ENCODE peak calls at places on chromosomes 2 and 18, in seven cellular contexts. N is dermis microvascular lymphatic vessel endothelial cell; U is WERI-Rb-1; Y is nephron progenitor cell; O is stimulated activated CD4-positive, alpha-beta T cell treated with anti-CD3 and anti-CD28 coated beads, Interleukin-12 subunit alpha, Interleukin-12 subunit beta, amount 100 ng/mL, for 4 hours; H is CD8-positive, alpha-beta memory T cell; L is stimulated activated naive CD4-positive, alpha-beta T cell. Q is an unnamed sample.

GRCh38 chr2:151638188-151638933 is 95.9 kb downstream of the NEB start:
- DNase-seq in N (no peak), U (no peak), Y (no peak), O (peak), H (peak), L (peak), Q (no peak)

GRCh38 chr2:168849610-168850009 is 40.6 kb downstream of the SPC25 start:
- DNase-seq in N (peak), U (no peak), Y (no peak), O (no peak), H (no peak), L (no peak), Q (peak)

GRCh38 chr2:216170362-216170761 is 61.2 kb downstream of the XRCC5 start:
- DNase-seq in N (no peak), U (no peak), Y (no peak), O (no peak), H (no peak), L (no peak), Q (no peak)

GRCh38 chr2:197427204-197427603 is 7.6 kb downstream of the SF3B1 start:
- DNase-seq in N (no peak), U (no peak), Y (no peak), O (no peak), H (no peak), L (no peak), Q (peak)

GRCh38 chr18:73739098-73739497 is 408.5 kb downstream of the FBXO15 start:
- DNase-seq in N (no peak), U (no peak), Y (no peak), O (no peak), H (no peak), L (no peak), Q (peak)

GRCh38 chr2:134367915-134368911 is 114.3 kb downstream of the MGAT5 start:
- DNase-seq in N (no peak), U (no peak), Y (no peak), O (no peak), H (no peak), L (no peak), Q (no peak)

GRCh38 chr2:126835811-126836210 is 62.9 kb upstream of the TEX51 start:
- DNase-seq in N (no peak), U (no peak), Y (peak), O (no peak), H (no peak), L (no peak), Q (no peak)

GRCh38 chr2:30026091-30027055 is 105.0 kb upstream of the ALK start:
- DNase-seq in N (no peak), U (peak), Y (peak), O (no peak), H (no peak), L (no peak), Q (peak)

GRCh38 chr2:237922641-237923361 is 44.0 kb upstream of the UBE2F start:
- DNase-seq in N (no peak), U (no peak), Y (no peak), O (peak), H (no peak), L (no peak), Q (no peak)

GRCh38 chr2:9220201-9220600 is 13.6 kb downstream of the ASAP2 start:
- DNase-seq in N (no peak), U (no peak), Y (no peak), O (no peak), H (no peak), L (no peak), Q (no peak)

GRCh38 chr18:22473366-22473765 is 55.7 kb upstream of the CTAGE1 start:
- DNase-seq in N (no peak), U (no peak), Y (no peak), O (no peak), H (no peak), L (no peak), Q (no peak)

GRCh38 chr2:144712277-144712944 is 192.5 kb upstream of the ZEB2 start:
- DNase-seq in N (no peak), U (no peak), Y (no peak), O (no peak), H (no peak), L (no peak), Q (peak)

GRCh38 chr18:56517181-56517580 is 121.2 kb downstream of the TXNL1 start:
- DNase-seq in N (no peak), U (no peak), Y (no peak), O (no peak), H (no peak), L (no peak), Q (no peak)

GRCh38 chr2:8478133-8478793 is 203.6 kb upstream of the ID2 start:
- DNase-seq in N (no peak), U (no peak), Y (no peak), O (no peak), H (no peak), L (no peak), Q (no peak)

GRCh38 chr2:144234115-144234772 is 285.7 kb downstream of the ZEB2 start:
- DNase-seq in N (no peak), U (no peak), Y (no peak), O (no peak), H (no peak), L (no peak), Q (peak)

GRCh38 chr18:24014986-24015896 is 687 bp downstream of the TTC39C start:
- DNase-seq in N (peak), U (peak), Y (peak), O (peak), H (peak), L (peak), Q (peak)

GRCh38 chr18:37604032-37604431 is 38.4 kb upstream of the CELF4 start:
- DNase-seq in N (no peak), U (no peak), Y (no peak), O (no peak), H (no peak), L (no peak), Q (no peak)

GRCh38 chr2:72770879-72771461 is 54.9 kb downstream of the EXOC6B start:
- DNase-seq in N (peak), U (peak), Y (peak), O (peak), H (peak), L (peak), Q (peak)

GRCh38 chr18:13530879-13531387 is 195.4 kb downstream of the FAM210A start:
- DNase-seq in N (peak), U (peak), Y (peak), O (no peak), H (no peak), L (peak), Q (peak)

GRCh38 chr2:109046925-109047508 is 58.0 kb upstream of the EDAR start:
- DNase-seq in N (no peak), U (no peak), Y (no peak), O (no peak), H (no peak), L (no peak), Q (no peak)

GRCh38 chr18:21295101-21295500 is 53.1 kb downstream of the GREB1L start:
- DNase-seq in N (no peak), U (no peak), Y (no peak), O (no peak), H (no peak), L (no peak), Q (no peak)

GRCh38 chr2:67828066-67828465 is 234.7 kb downstream of the C1D start:
- DNase-seq in N (no peak), U (no peak), Y (no peak), O (no peak), H (no peak), L (no peak), Q (no peak)

Q was measured in cardiac muscle cell.